ENCODE peak calls at places on chromosomes 7 and 10, in nine cellular contexts. One of them, this sample, is unnamed.

GRCh38 chr7:150668472-150668911 is 17.0 kb upstream of the GIMAP2 start:
- DNase-seq in lung: no peak
- DNase-seq in heart right ventricle: no peak
- DNase-seq in tibial nerve: no peak
- DNase-seq in RWPE2: no peak
- DNase-seq in CD8-positive, alpha-beta T cell: peak
- DNase-seq in psoas muscle: no peak
- DNase-seq in neural progenitor cell: no peak
- DNase-seq in fibroblast of lung: no peak
- DNase-seq in this sample: no peak

GRCh38 chr7:31814187-31814586 is 127.2 kb downstream of the PPP1R17 start:
- DNase-seq in lung: no peak
- DNase-seq in heart right ventricle: no peak
- DNase-seq in tibial nerve: no peak
- DNase-seq in RWPE2: no peak
- DNase-seq in CD8-positive, alpha-beta T cell: no peak
- DNase-seq in psoas muscle: no peak
- DNase-seq in neural progenitor cell: peak
- DNase-seq in fibroblast of lung: peak
- DNase-seq in this sample: no peak

GRCh38 chr7:109456116-109456515 is 886.4 kb downstream of the DNAJB9 start:
- DNase-seq in lung: no peak
- DNase-seq in heart right ventricle: no peak
- DNase-seq in tibial nerve: no peak
- DNase-seq in RWPE2: no peak
- DNase-seq in CD8-positive, alpha-beta T cell: no peak
- DNase-seq in psoas muscle: no peak
- DNase-seq in neural progenitor cell: peak
- DNase-seq in fibroblast of lung: no peak
- DNase-seq in this sample: no peak

GRCh38 chr10:132448248-132448731 is 51.3 kb downstream of the PWWP2B start:
- DNase-seq in lung: peak
- DNase-seq in heart right ventricle: no peak
- DNase-seq in tibial nerve: peak
- DNase-seq in RWPE2: peak
- DNase-seq in CD8-positive, alpha-beta T cell: peak
- DNase-seq in psoas muscle: peak
- DNase-seq in neural progenitor cell: peak
- DNase-seq in fibroblast of lung: peak
- DNase-seq in this sample: no peak

GRCh38 chr7:157623556-157623955 is 286.8 kb downstream of the DNAJB6 start:
- DNase-seq in lung: no peak
- DNase-seq in heart right ventricle: no peak
- DNase-seq in tibial nerve: no peak
- DNase-seq in RWPE2: no peak
- DNase-seq in CD8-positive, alpha-beta T cell: no peak
- DNase-seq in psoas muscle: no peak
- DNase-seq in neural progenitor cell: no peak
- DNase-seq in fibroblast of lung: no peak
- DNase-seq in this sample: no peak

GRCh38 chr10:88702848-88703597 is 3.0 kb upstream of the LIPK start:
- DNase-seq in lung: no peak
- DNase-seq in heart right ventricle: no peak
- DNase-seq in tibial nerve: no peak
- DNase-seq in RWPE2: peak
- DNase-seq in CD8-positive, alpha-beta T cell: no peak
- DNase-seq in psoas muscle: no peak
- DNase-seq in neural progenitor cell: peak
- DNase-seq in fibroblast of lung: no peak
- DNase-seq in this sample: no peak

GRCh38 chr7:111363099-111363498 is 199.2 kb downstream of the IMMP2L start:
- DNase-seq in lung: no peak
- DNase-seq in heart right ventricle: no peak
- DNase-seq in tibial nerve: no peak
- DNase-seq in RWPE2: no peak
- DNase-seq in CD8-positive, alpha-beta T cell: no peak
- DNase-seq in psoas muscle: no peak
- DNase-seq in neural progenitor cell: no peak
- DNase-seq in fibroblast of lung: peak
- DNase-seq in this sample: no peak

GRCh38 chr7:68613405-68613804 is 984.9 kb upstream of the AUTS2 start:
- DNase-seq in lung: no peak
- DNase-seq in heart right ventricle: no peak
- DNase-seq in tibial nerve: no peak
- DNase-seq in RWPE2: no peak
- DNase-seq in CD8-positive, alpha-beta T cell: no peak
- DNase-seq in psoas muscle: no peak
- DNase-seq in neural progenitor cell: peak
- DNase-seq in fibroblast of lung: no peak
- DNase-seq in this sample: no peak

GRCh38 chr7:31076051-31076450 is 23.9 kb downstream of the ADCYAP1R1 start:
- DNase-seq in lung: no peak
- DNase-seq in heart right ventricle: no peak
- DNase-seq in tibial nerve: no peak
- DNase-seq in RWPE2: peak
- DNase-seq in CD8-positive, alpha-beta T cell: no peak
- DNase-seq in psoas muscle: peak
- DNase-seq in neural progenitor cell: no peak
- DNase-seq in fibroblast of lung: no peak
- DNase-seq in this sample: no peak

GRCh38 chr10:45594276-45595157 is 78.1 kb downstream of the ZFAND4 start:
- DNase-seq in lung: peak
- DNase-seq in heart right ventricle: peak
- DNase-seq in tibial nerve: peak
- DNase-seq in RWPE2: peak
- DNase-seq in CD8-positive, alpha-beta T cell: peak
- DNase-seq in psoas muscle: peak
- DNase-seq in neural progenitor cell: peak
- DNase-seq in fibroblast of lung: peak
- DNase-seq in this sample: peak

GRCh38 chr7:25624837-25625236 is 396.6 kb upstream of the NPVF start:
- DNase-seq in lung: no peak
- DNase-seq in heart right ventricle: peak
- DNase-seq in tibial nerve: peak
- DNase-seq in RWPE2: no peak
- DNase-seq in CD8-positive, alpha-beta T cell: no peak
- DNase-seq in psoas muscle: no peak
- DNase-seq in neural progenitor cell: no peak
- DNase-seq in fibroblast of lung: peak
- DNase-seq in this sample: no peak

GRCh38 chr10:3692331-3692860 is 92.6 kb downstream of the KLF6 start:
- DNase-seq in lung: no peak
- DNase-seq in heart right ventricle: no peak
- DNase-seq in tibial nerve: no peak
- DNase-seq in RWPE2: no peak
- DNase-seq in CD8-positive, alpha-beta T cell: no peak
- DNase-seq in psoas muscle: no peak
- DNase-seq in neural progenitor cell: no peak
- DNase-seq in fibroblast of lung: peak
- DNase-seq in this sample: no peak

GRCh38 chr10:26755443-26755903 is 58.0 kb downstream of the PDSS1 start:
- DNase-seq in lung: no peak
- DNase-seq in heart right ventricle: no peak
- DNase-seq in tibial nerve: no peak
- DNase-seq in RWPE2: no peak
- DNase-seq in CD8-positive, alpha-beta T cell: no peak
- DNase-seq in psoas muscle: no peak
- DNase-seq in neural progenitor cell: peak
- DNase-seq in fibroblast of lung: peak
- DNase-seq in this sample: no peak

GRCh38 chr7:131076032-131076431 is 251.6 kb upstream of the MKLN1 start:
- DNase-seq in lung: no peak
- DNase-seq in heart right ventricle: no peak
- DNase-seq in tibial nerve: no peak
- DNase-seq in RWPE2: no peak
- DNase-seq in CD8-positive, alpha-beta T cell: no peak
- DNase-seq in psoas muscle: no peak
- DNase-seq in neural progenitor cell: no peak
- DNase-seq in fibroblast of lung: peak
- DNase-seq in this sample: no peak

GRCh38 chr10:14330390-14331071 is at the start of gene FRMD4A:
- DNase-seq in lung: no peak
- DNase-seq in heart right ventricle: no peak
- DNase-seq in tibial nerve: no peak
- DNase-seq in RWPE2: no peak
- DNase-seq in CD8-positive, alpha-beta T cell: no peak
- DNase-seq in psoas muscle: no peak
- DNase-seq in neural progenitor cell: no peak
- DNase-seq in fibroblast of lung: no peak
- DNase-seq in this sample: no peak
- H3K4me3 ChIP-seq in lung: no peak
- H3K4me3 ChIP-seq in heart right ventricle: no peak
- H3K4me3 ChIP-seq in tibial nerve: no peak
- H3K4me3 ChIP-seq in RWPE2: no peak
- H3K4me3 ChIP-seq in CD8-positive, alpha-beta T cell: no peak
- H3K4me3 ChIP-seq in psoas muscle: no peak
- H3K4me3 ChIP-seq in neural progenitor cell: no peak
- H3K4me3 ChIP-seq in fibroblast of lung: no peak
- H3K4me3 ChIP-seq in this sample: peak

GRCh38 chr7:51645298-51645697 is 328.7 kb upstream of the COBL start:
- DNase-seq in lung: no peak
- DNase-seq in heart right ventricle: no peak
- DNase-seq in tibial nerve: no peak
- DNase-seq in RWPE2: no peak
- DNase-seq in CD8-positive, alpha-beta T cell: no peak
- DNase-seq in psoas muscle: no peak
- DNase-seq in neural progenitor cell: peak
- DNase-seq in fibroblast of lung: no peak
- DNase-seq in this sample: no peak

GRCh38 chr7:51647486-51647885 is 330.9 kb upstream of the COBL start:
- DNase-seq in lung: no peak
- DNase-seq in heart right ventricle: no peak
- DNase-seq in tibial nerve: no peak
- DNase-seq in RWPE2: no peak
- DNase-seq in CD8-positive, alpha-beta T cell: no peak
- DNase-seq in psoas muscle: no peak
- DNase-seq in neural progenitor cell: no peak
- DNase-seq in fibroblast of lung: no peak
- DNase-seq in this sample: no peak

GRCh38 chr7:51644216-51644615 is 327.6 kb upstream of the COBL start:
- DNase-seq in lung: no peak
- DNase-seq in heart right ventricle: no peak
- DNase-seq in tibial nerve: no peak
- DNase-seq in RWPE2: no peak
- DNase-seq in CD8-positive, alpha-beta T cell: no peak
- DNase-seq in psoas muscle: no peak
- DNase-seq in neural progenitor cell: no peak
- DNase-seq in fibroblast of lung: no peak
- DNase-seq in this sample: no peak

GRCh38 chr7:51645707-51646298 is 329.2 kb upstream of the COBL start:
- DNase-seq in lung: no peak
- DNase-seq in heart right ventricle: no peak
- DNase-seq in tibial nerve: no peak
- DNase-seq in RWPE2: no peak
- DNase-seq in CD8-positive, alpha-beta T cell: no peak
- DNase-seq in psoas muscle: no peak
- DNase-seq in neural progenitor cell: no peak
- DNase-seq in fibroblast of lung: no peak
- DNase-seq in this sample: no peak

DNA sequence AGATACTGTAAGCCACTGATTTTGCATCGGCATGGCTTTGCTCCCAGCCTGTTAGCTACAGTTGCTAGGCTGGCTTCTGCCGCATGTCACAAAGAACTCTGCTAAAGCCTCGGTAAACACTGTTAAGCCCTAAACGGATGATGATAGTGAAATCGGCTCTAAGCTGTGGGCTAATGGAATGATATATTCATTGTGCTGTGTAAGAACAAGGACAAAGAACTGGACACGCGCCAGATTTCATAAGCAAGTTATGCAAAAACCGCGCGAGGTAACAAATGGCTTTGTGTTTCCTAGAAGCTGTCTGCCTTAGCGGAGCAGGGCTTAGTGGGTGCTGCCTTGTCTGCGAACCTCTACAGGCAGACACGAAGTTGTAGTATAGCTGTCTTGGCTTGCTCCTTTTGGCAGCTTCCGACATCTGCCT is 331.3 kb upstream of the COBL start:
- DNase-seq in lung: no peak
- DNase-seq in heart right ventricle: no peak
- DNase-seq in tibial nerve: no peak
- DNase-seq in RWPE2: peak
- DNase-seq in CD8-positive, alpha-beta T cell: no peak
- DNase-seq in psoas muscle: no peak
- DNase-seq in neural progenitor cell: peak
- DNase-seq in fibroblast of lung: no peak
- DNase-seq in this sample: no peak
- H3K27ac ChIP-seq in lung: no peak
- H3K27ac ChIP-seq in heart right ventricle: no peak
- H3K27ac ChIP-seq in tibial nerve: no peak
- H3K27ac ChIP-seq in RWPE2: peak
- H3K27ac ChIP-seq in CD8-positive, alpha-beta T cell: no peak
- H3K27ac ChIP-seq in psoas muscle: no peak
- H3K27ac ChIP-seq in neural progenitor cell: no peak
- H3K27ac ChIP-seq in fibroblast of lung: no peak
- H3K27ac ChIP-seq in this sample: no peak

GRCh38 chr7:47636111-47636692 is 54.3 kb upstream of the TNS3 start:
- DNase-seq in lung: no peak
- DNase-seq in heart right ventricle: no peak
- DNase-seq in tibial nerve: no peak
- DNase-seq in RWPE2: no peak
- DNase-seq in CD8-positive, alpha-beta T cell: no peak
- DNase-seq in psoas muscle: no peak
- DNase-seq in neural progenitor cell: no peak
- DNase-seq in fibroblast of lung: no peak
- DNase-seq in this sample: no peak
- TF ChIP-seq CTCF in lung: no peak
- TF ChIP-seq CTCF in heart right ventricle: no peak
- TF ChIP-seq CTCF in tibial nerve: no peak
- TF ChIP-seq CTCF in RWPE2: no peak
- TF ChIP-seq CTCF in CD8-positive, alpha-beta T cell: no peak
- TF ChIP-seq CTCF in psoas muscle: no peak
- TF ChIP-seq CTCF in neural progenitor cell: no peak
- TF ChIP-seq CTCF in fibroblast of lung: no peak
- TF ChIP-seq CTCF in this sample: no peak

DNA sequence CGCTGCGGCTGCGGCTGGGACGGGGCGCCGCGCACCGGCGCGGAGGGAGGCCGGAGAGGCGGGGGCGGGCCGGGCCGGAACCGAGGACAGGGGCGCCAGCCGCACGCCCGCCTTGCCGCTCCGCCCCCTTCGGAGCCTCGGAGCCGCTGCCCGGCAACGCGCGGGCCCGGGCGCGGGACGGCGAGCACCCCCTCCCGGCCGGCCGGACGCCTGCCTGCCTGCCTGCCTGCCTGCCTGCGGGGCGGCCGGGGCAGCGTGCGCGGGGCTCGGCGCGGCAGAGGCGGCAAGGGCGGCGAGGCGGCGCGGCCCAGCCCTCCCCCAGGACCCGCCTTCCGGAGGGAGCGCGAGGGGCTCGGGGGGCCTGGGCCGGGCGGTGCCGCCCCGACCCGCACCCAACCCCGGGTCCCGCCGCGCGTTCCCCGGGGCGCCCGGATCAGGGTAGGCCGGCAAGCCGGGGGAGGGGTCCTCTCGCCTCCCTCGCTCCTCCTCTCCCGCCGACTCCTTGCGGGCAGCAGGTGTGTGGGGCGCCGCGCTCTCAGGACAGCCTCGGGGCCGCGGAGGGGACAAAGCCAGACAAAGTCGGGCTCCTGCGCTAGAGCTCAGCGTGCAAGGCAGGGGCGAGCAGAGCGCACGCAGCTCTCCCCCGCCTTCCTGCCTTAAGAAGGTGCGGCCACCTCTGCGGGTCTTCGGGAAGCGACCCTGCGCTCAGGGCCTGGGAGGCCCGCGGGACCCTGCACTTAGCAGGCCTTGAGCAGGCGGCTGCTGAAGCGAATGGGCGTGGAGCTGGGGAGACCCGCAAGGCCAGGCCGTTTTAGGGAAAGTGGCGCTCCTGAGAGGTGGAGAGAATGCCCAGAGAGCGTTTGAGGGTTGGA is at the start of gene KIAA1549:
- DNase-seq in lung: peak
- DNase-seq in heart right ventricle: peak
- DNase-seq in tibial nerve: no peak
- DNase-seq in RWPE2: no peak
- DNase-seq in CD8-positive, alpha-beta T cell: peak
- DNase-seq in psoas muscle: peak
- DNase-seq in neural progenitor cell: peak
- DNase-seq in fibroblast of lung: peak
- DNase-seq in this sample: no peak
- H3K4me3 ChIP-seq in lung: peak
- H3K4me3 ChIP-seq in heart right ventricle: peak
- H3K4me3 ChIP-seq in tibial nerve: peak
- H3K4me3 ChIP-seq in RWPE2: peak
- H3K4me3 ChIP-seq in CD8-positive, alpha-beta T cell: peak
- H3K4me3 ChIP-seq in psoas muscle: peak
- H3K4me3 ChIP-seq in neural progenitor cell: peak
- H3K4me3 ChIP-seq in fibroblast of lung: peak
- H3K4me3 ChIP-seq in this sample: peak

This sample was measured in dorsolateral prefrontal cortex.